ENCODE peak calls at places on chromosomes 12 and 14, in five cellular contexts. A, Y, O, C and V are unnamed samples.

GRCh38 chr14:31505411-31505810 is 17.6 kb upstream of the GPR33 start:
- DNase-seq in A (no peak), O (no peak), Y (no peak), C (no peak), V (no peak)

GRCh38 chr14:69580009-69580577 is 5.4 kb upstream of the CCDC177 start:
- DNase-seq in Y (peak; percentile 65), A (peak; percentile 99), O (no peak), C (no peak), V (peak; percentile 67)

GRCh38 chr12:58433969-58434368 is 486.3 kb downstream of the LRIG3 start:
- DNase-seq in O (no peak), C (no peak), Y (no peak), A (peak; percentile 82), V (no peak)

GRCh38 chr12:59283012-59283411 is 312.8 kb upstream of the SLC16A7 start:
- DNase-seq in O (no peak), A (no peak), Y (no peak), C (no peak), V (no peak)

GRCh38 chr14:81594012-81594411 is 60.4 kb upstream of the SEL1L start:
- DNase-seq in Y (no peak), A (peak; percentile 1), O (no peak), C (peak; percentile 17), V (no peak)

GRCh38 chr12:53174881-53175491 is 5.5 kb upstream of the ZNF740 start:
- DNase-seq in A (peak; percentile 33), Y (no peak), O (no peak), C (no peak), V (peak; percentile 60)

GRCh38 chr14:89921896-89922548 is 32.5 kb downstream of the EFCAB11 start:
- DNase-seq in Y (no peak), O (no peak), A (peak; percentile 85), C (no peak), V (no peak)

GRCh38 chr12:24948816-24949722 is at the start of gene BCAT1:
- DNase-seq in Y (peak; percentile 64), O (peak; percentile 9), A (no peak), C (peak; percentile 55), V (peak; percentile 81)

GRCh38 chr12:42735869-42736361 is 146.4 kb upstream of the PRICKLE1 start:
- DNase-seq in A (peak; percentile 68), C (peak; percentile 77), O (no peak), Y (no peak), V (no peak)

GRCh38 chr12:54404061-54405004 is 14.7 kb downstream of the ITGA5 start:
- DNase-seq in C (no peak), A (peak; percentile 47), O (peak; percentile 61), Y (peak; percentile 70), V (peak; percentile 89)

GRCh38 chr12:104402630-104403029 is 54.1 kb upstream of the CHST11 start:
- DNase-seq in Y (no peak), C (no peak), A (no peak), O (no peak), V (no peak)

GRCh38 chr14:20684662-20685456 is 499 bp downstream of the RNASE4 start:
- DNase-seq in A (peak; percentile 55), O (no peak), Y (no peak), C (peak; percentile 40), V (no peak)

GRCh38 chr12:7588703-7589329 is 76.9 kb downstream of the APOBEC1 start:
- DNase-seq in Y (peak; percentile 57), O (peak; percentile 24), A (peak; percentile 35), C (peak; percentile 32), V (peak; percentile 26)

GRCh38 chr12:99455350-99456037 is 192.1 kb upstream of the GARIN6 start:
- DNase-seq in O (no peak), Y (no peak), A (peak; percentile 71), C (no peak), V (no peak)

GRCh38 chr14:97707603-97708002 is 910.4 kb downstream of the VRK1 start:
- DNase-seq in C (no peak), O (no peak), A (no peak), Y (no peak), V (no peak)

GRCh38 chr14:77303417-77304156 is 17.1 kb downstream of the POMT2 start:
- DNase-seq in Y (no peak), A (peak; percentile 99), O (no peak), C (no peak), V (no peak)

GRCh38 chr14:50822501-50823042 is 8.4 kb downstream of the NIN start:
- DNase-seq in O (no peak), Y (no peak), C (no peak), A (peak; percentile 15), V (no peak)

GRCh38 chr14:68181395-68182326 is 362.1 kb downstream of the RAD51B start:
- DNase-seq in Y (no peak), A (peak; percentile 64), C (no peak), O (no peak), V (no peak)

GRCh38 chr12:124532331-124532750 is 35.1 kb downstream of the NCOR2 start:
- DNase-seq in Y (no peak), C (peak; percentile 6), O (no peak), A (no peak), V (no peak)

GRCh38 chr12:50197297-50197727 is 30.1 kb upstream of the CERS5 start:
- DNase-seq in Y (no peak), O (no peak), C (no peak), A (no peak), V (no peak)

GRCh38 chr12:54220567-54220966 is 31.8 kb upstream of the SMUG1 start:
- DNase-seq in A (no peak), Y (no peak), C (no peak), O (no peak), V (no peak)

GRCh38 chr12:2651061-2651965 is 143.5 kb upstream of the FKBP4 start:
- DNase-seq in O (no peak), C (no peak), Y (no peak), A (no peak), V (no peak)

GRCh38 chr14:105541218-105541617 is 14.8 kb downstream of the TMEM121 start:
- DNase-seq in O (no peak), Y (no peak), A (no peak), C (no peak), V (no peak)

GRCh38 chr14:99515301-99516155 is 34.3 kb downstream of the CCNK start:
- DNase-seq in A (no peak), Y (no peak), O (no peak), C (no peak), V (no peak)

GRCh38 chr12:102095677-102096263 is 24.1 kb downstream of the NUP37 start:
- DNase-seq in A (peak; percentile 41), O (no peak), C (no peak), Y (peak; percentile 15), V (peak; percentile 16)

GRCh38 chr12:25546318-25546717 is 6.8 kb downstream of the LMNTD1 start:
- DNase-seq in A (no peak), Y (no peak), O (no peak), C (no peak), V (no peak)

GRCh38 chr14:55802986-55803431 is 223.0 kb downstream of the KTN1 start:
- DNase-seq in O (no peak), C (no peak), Y (no peak), A (peak; percentile 95), V (no peak)

GRCh38 chr12:132258543-132258942 is 70.8 kb downstream of the GALNT9 start:
- DNase-seq in Y (no peak), C (no peak), A (no peak), O (no peak), V (no peak)

GRCh38 chr12:24920141-24920540 is 28.8 kb downstream of the BCAT1 start:
- DNase-seq in C (no peak), O (no peak), Y (no peak), A (no peak), V (no peak)

GRCh38 chr14:88321692-88322504 is 1.2 kb downstream of the KCNK10 start:
- DNase-seq in A (no peak), O (no peak), C (no peak), Y (no peak), V (no peak)

GRCh38 chr12:77615331-77615730 is 215.4 kb upstream of the NAV3 start:
- DNase-seq in O (no peak), Y (no peak), A (peak; percentile 55), C (no peak), V (no peak)

GRCh38 chr12:110536834-110537604 is 34.9 kb downstream of the RAD9B start:
- DNase-seq in A (peak; percentile 77), O (no peak), C (no peak), Y (no peak), V (no peak)

GRCh38 chr14:49918709-49919108 is 25.8 kb downstream of the ARF6 start:
- DNase-seq in Y (no peak), A (no peak), O (no peak), C (no peak), V (no peak)

GRCh38 chr14:38143170-38143569 is 64.5 kb upstream of the SSTR1 start:
- DNase-seq in O (no peak), C (no peak), Y (no peak), A (no peak), V (no peak)